ENCODE peak calls at places on chromosomes 7 and 10, in ten cellular contexts. J is ovary; G is colonic mucosa; N is CD4-positive, alpha-beta memory T cell; O is uterus; L is SJSA1; E is right cardiac atrium; C is mammary epithelial cell; D is body of pancreas; M is prostate gland. U is an unnamed sample. For H3K4me1, the result is how much of the 10 kb centered on the place peaks cover.

GRCh38 chr7:15972767-15973362 is 286.4 kb upstream of the MEOX2 start:
- DNase-seq in M (no peak), D (no peak), L (no peak), G (no peak), C (no peak), J (no peak), O (no peak), E (peak), N (no peak), U (no peak)

GRCh38 chr10:43576580-43576979 is 2.2 kb upstream of the ZNF239 start:
- DNase-seq in C (no peak), O (no peak), G (no peak), M (no peak), D (no peak), J (no peak), E (no peak), L (no peak), N (no peak), U (no peak)

GRCh38 chr10:28839600-28840007 is 162.3 kb downstream of the BAMBI start:
- DNase-seq in C (no peak), L (peak), M (peak), O (peak), G (peak), N (no peak), E (peak), D (peak), J (peak), U (peak)

GRCh38 chr10:77428776-77429395 is 208.7 kb downstream of the KCNMA1 start:
- DNase-seq in O (peak), G (peak), E (peak), D (peak), M (no peak), L (peak), J (no peak), N (no peak), C (peak), U (no peak)

GRCh38 chr7:43248961-43249807 is 136.7 kb downstream of the HECW1 start:
- DNase-seq in C (no peak), G (peak), J (peak), D (no peak), O (no peak), E (no peak), L (peak), M (no peak), N (no peak), U (no peak)

GRCh38 chr10:90321132-90321816 is 536.6 kb downstream of the HTR7 start:
- DNase-seq in L (no peak), M (no peak), D (no peak), E (no peak), J (no peak), G (no peak), N (no peak), O (no peak), C (peak), U (no peak)

GRCh38 chr10:78567680-78568453 is 500.9 kb upstream of the ZMIZ1 start:
- DNase-seq in L (no peak), O (no peak), G (no peak), C (no peak), E (no peak), N (no peak), M (no peak), J (no peak), D (no peak), U (no peak)

GRCh38 chr7:78080811-78081210 is 282.2 kb downstream of the PHTF2 start:
- DNase-seq in O (no peak), G (no peak), D (no peak), N (no peak), M (no peak), C (no peak), J (no peak), L (no peak), E (no peak), U (no peak)

GRCh38 chr7:43105521-43106120 is 6.8 kb upstream of the HECW1 start:
- DNase-seq in G (no peak), M (no peak), C (no peak), L (no peak), E (no peak), J (no peak), D (no peak), N (no peak), O (no peak), U (no peak)

GRCh38 chr7:1365846-1366245 is 93.4 kb downstream of the MICALL2 start:
- DNase-seq in N (no peak), G (no peak), M (no peak), E (no peak), D (no peak), J (no peak), L (no peak), C (no peak), O (no peak), U (no peak)

GRCh38 chr10:35822316-35822715 is 180.2 kb upstream of the FZD8 start:
- DNase-seq in G (peak), O (peak), D (peak), L (no peak), N (no peak), M (peak), E (peak), J (peak), C (peak), U (peak)

GRCh38 chr10:132712291-132712690 is 73.7 kb downstream of the NKX6-2 start:
- DNase-seq in O (no peak), L (no peak), E (no peak), G (no peak), N (no peak), D (no peak), M (no peak), J (no peak), C (no peak), U (peak)

GRCh38 chr10:128854965-128855364 is 612.1 kb upstream of the MGMT start:
- DNase-seq in E (peak), L (no peak), M (peak), N (no peak), J (peak), G (peak), C (no peak), O (peak), D (peak), U (peak)

GRCh38 chr10:31321396-31321941 is 2.5 kb downstream of the ZEB1 start:
- DNase-seq in E (no peak), D (peak), G (no peak), J (no peak), C (no peak), N (peak), M (no peak), O (no peak), L (no peak), U (no peak)

GRCh38 chr10:52464725-52465124 is 150.6 kb downstream of the DKK1 start:
- DNase-seq in C (no peak), N (no peak), M (no peak), J (no peak), L (no peak), D (no peak), G (no peak), O (no peak), E (no peak), U (no peak)

GRCh38 chr7:75989084-75989725 is 5.2 kb downstream of the TMEM120A start:
- DNase-seq in O (peak), C (no peak), G (peak), L (no peak), D (peak), J (no peak), E (peak), N (no peak), M (no peak), U (peak)

GRCh38 chr7:99375070-99375807 is 709 bp downstream of the ARPC1B start:
- DNase-seq in L (peak), M (peak), E (peak), D (peak), G (peak), O (peak), C (peak), N (peak), J (peak), U (peak)

GRCh38 chr7:34128762-34129161 is 223.4 kb downstream of the BMPER start:
- DNase-seq in J (no peak), G (no peak), C (no peak), L (no peak), N (no peak), E (no peak), O (no peak), M (no peak), D (no peak), U (no peak)

GRCh38 chr7:18494821-18495408 is 634 bp upstream of the HDAC9 start:
- DNase-seq in G (no peak), M (no peak), N (no peak), C (peak), E (no peak), L (no peak), J (no peak), O (peak), D (no peak), U (no peak)

GRCh38 chr7:35185908-35186731 is 67.8 kb downstream of the TBX20 start:
- DNase-seq in E (peak), J (no peak), N (no peak), O (no peak), G (no peak), M (no peak), L (peak), C (peak), D (peak), U (peak)

GRCh38 chr7:155009570-155010157 is 6.7 kb upstream of the PAXIP1 start:
- DNase-seq in G (no peak), O (no peak), E (no peak), D (peak), N (peak), L (no peak), M (no peak), J (no peak), C (no peak), U (no peak)

GRCh38 chr10:45421231-45422097 is 47.4 kb downstream of the ALOX5 start:
- DNase-seq in N (peak), E (no peak), G (no peak), D (no peak), J (no peak), C (no peak), M (no peak), L (peak), O (no peak), U (no peak)

GRCh38 chr7:143885951-143886350 is 16.0 kb downstream of the TCAF1 start:
- DNase-seq in M (no peak), J (no peak), O (no peak), N (no peak), G (no peak), L (no peak), C (no peak), D (no peak), E (no peak), U (no peak)

GRCh38 chr7:117269417-117269816 is 53.4 kb downstream of the WNT2 start:
- DNase-seq in N (no peak), G (no peak), J (no peak), O (no peak), C (peak), M (no peak), L (no peak), D (no peak), E (no peak), U (no peak)

GRCh38 chr10:49613882-49614241 is at the start of gene CHAT:
- DNase-seq in J (no peak), C (no peak), M (no peak), N (no peak), L (no peak), E (no peak), O (no peak), G (no peak), D (no peak), U (no peak)

GRCh38 chr7:130288168-130288567 is 4.8 kb upstream of the CPA4 start:
- DNase-seq in N (no peak), O (no peak), L (no peak), J (no peak), D (peak), E (no peak), M (no peak), G (no peak), C (no peak), U (no peak)
- H3K27ac ChIP-seq in N (no peak), O (no peak), L (no peak), J (no peak), D (peak), E (no peak), M (no peak), G (no peak), C (no peak), U (no peak)

GRCh38 chr7:17130281-17131059 is 168.0 kb upstream of the AHR start:
- DNase-seq in N (no peak), D (peak), L (no peak), O (no peak), C (no peak), E (no peak), M (no peak), G (no peak), J (no peak), U (no peak)
- H3K4me3 ChIP-seq in N (no peak), D (no peak), L (no peak), O (no peak), C (no peak), E (peak), M (no peak), G (no peak), J (no peak), U (peak)

GRCh38 chr10:72335394-72336258 is 19.1 kb downstream of the DNAJB12 start:
- DNase-seq in C (peak), D (peak), G (peak), M (no peak), N (no peak), O (peak), L (no peak), E (peak), J (peak), U (peak)
- H3K4me1 ChIP-seq in C (half or more), D (half or more), G (under half), M (under half), N (half or more), O (under half), L (half or more), E (under half), J (under half), U (half or more)

DNA sequence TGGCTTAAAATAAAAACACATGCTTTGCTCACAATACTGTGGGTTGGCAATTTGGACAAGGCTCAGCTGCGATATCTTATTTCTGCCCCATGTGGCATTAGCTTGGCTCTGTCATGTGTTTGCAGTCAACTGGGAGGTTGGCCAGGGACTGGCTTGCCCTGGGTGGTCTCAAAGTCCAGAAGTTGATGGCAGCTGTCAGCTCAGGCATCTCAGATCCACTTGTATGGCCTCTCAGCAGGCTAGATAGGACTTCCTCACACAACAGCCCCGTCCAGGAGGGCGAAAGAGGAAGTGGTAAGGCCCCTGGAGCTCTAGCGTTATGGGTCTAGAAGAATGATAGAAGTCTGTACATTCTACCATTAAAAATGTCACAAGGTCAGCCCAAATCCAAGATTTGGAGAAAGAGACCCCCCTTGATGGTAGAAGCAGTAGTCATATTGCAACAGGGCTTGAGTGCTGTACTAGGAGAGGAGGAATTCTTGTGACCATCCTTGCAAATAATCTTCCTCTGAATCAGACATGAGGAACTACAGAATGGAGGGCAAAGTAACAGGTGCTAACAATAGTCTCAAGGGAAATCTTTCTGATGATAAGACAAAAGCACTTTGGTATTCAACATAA is 166.2 kb downstream of the FAM107B start:
- DNase-seq in G (no peak), J (no peak), D (peak), L (no peak), M (no peak), E (no peak), N (no peak), C (no peak), O (no peak), U (no peak)
- H3K27ac ChIP-seq in G (no peak), J (no peak), D (peak), L (no peak), M (no peak), E (no peak), N (no peak), C (no peak), O (no peak), U (no peak)

DNA sequence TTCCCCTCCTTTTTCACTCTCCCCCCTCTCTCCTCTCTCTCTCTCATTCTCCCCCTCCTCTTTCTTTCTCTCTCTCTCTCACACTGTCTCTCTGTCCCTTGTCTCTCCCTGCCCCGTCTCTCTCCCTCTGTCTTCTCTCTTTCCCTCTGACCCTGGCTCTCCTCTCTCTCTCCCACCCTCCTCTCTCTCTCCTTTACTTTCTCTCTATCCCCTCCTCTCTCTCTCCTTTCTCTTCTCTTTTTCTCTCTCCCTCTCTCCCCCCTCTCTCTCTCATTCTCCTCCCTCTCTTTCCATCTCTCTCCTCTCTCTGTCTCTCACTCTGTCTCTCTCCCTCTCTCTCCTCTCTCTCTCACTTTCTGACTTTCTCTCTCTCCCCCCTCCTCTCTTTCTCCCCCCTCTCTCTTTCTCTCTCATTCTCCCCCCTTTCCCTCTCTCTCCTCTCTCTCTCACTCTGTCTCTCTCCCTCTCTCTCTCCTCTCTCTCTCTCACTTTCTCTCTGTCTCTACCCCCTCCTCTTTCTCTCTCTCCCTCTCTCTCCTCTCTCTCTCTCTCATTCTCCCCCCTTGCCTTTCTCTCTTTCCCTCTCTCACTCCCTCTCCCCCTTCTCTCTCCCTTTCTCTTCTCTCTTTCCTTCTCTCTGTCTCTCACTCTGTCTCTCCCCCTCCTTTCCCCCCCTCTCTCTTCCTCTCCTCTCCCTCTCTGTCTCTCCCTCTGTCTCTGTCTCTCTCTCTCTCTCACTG is 18.9 kb upstream of the VPS37D start:
- DNase-seq in C (no peak), O (no peak), G (no peak), D (no peak), E (no peak), L (no peak), J (no peak), N (no peak), M (no peak), U (no peak)
- H3K4me3 ChIP-seq in C (no peak), O (no peak), G (no peak), D (no peak), E (no peak), L (no peak), J (no peak), N (no peak), M (no peak), U (no peak)

DNA sequence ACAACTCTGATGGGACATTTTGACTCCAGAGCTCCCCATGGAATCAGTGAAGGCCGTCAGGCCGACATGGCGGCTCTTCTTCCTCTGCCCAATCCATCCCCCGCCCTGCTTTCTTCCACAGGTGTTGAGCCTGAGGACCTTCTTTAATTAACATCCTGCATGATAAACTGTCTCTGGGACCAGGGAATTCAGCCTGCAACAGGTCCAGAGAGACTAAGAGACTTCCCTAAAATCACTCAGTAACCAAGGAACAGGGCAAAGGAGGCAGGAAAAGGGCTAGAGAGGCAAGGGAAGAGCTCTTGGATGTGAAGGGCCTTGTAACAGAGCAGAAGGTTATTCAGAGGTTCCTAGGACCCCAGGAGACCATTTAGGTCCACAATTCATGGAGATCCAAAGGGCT is 6.0 kb upstream of the PDLIM1 start:
- DNase-seq in G (no peak), E (no peak), J (no peak), D (no peak), L (no peak), C (no peak), M (no peak), N (no peak), O (no peak), U (no peak)
- H3K4me1 ChIP-seq in G (under half), E (under half), J (under half), D (under half), L (under half), C (under half), M (under half), N (under half), O (under half), U (under half)

GRCh38 chr10:86535057-86535882 is 13.7 kb upstream of the WAPL start:
- DNase-seq in C (no peak), G (peak), J (peak), D (peak), N (peak), E (peak), O (peak), L (no peak), M (peak), U (peak)
- H3K27ac ChIP-seq in C (no peak), G (peak), J (no peak), D (peak), N (peak), E (peak), O (no peak), L (no peak), M (peak), U (peak)

U was measured in left ventricle myocardium inferior.